ENCODE peak calls at places on chromosomes 4 and X, in six cellular contexts. K, I, C, D, J and H are unnamed samples.

GRCh38 chrX:47581731-47582647 is at the start of gene TIMP1:
- DNase-seq in I (peak), D (peak), K (peak), J (peak), C (peak), H (peak)

GRCh38 chr4:139416073-139416673 is 37.7 kb upstream of the RAB33B start:
- DNase-seq in K (peak), I (peak), D (no peak), C (no peak), J (peak), H (no peak)

GRCh38 chr4:107900067-107900466 is 31.3 kb upstream of the CYP2U1 start:
- DNase-seq in C (no peak), D (no peak), K (no peak), I (no peak), J (no peak), H (no peak)

GRCh38 chr4:79472693-79473552 is 64.9 kb upstream of the GK2 start:
- DNase-seq in J (no peak), C (no peak), K (no peak), D (no peak), I (no peak), H (no peak)

GRCh38 chr4:3630136-3630933 is 98.1 kb upstream of the LRPAP1 start:
- DNase-seq in D (no peak), I (no peak), J (no peak), K (no peak), C (peak), H (no peak)

GRCh38 chr4:125432078-125432477 is 117.3 kb downstream of the FAT4 start:
- DNase-seq in I (no peak), D (no peak), J (no peak), C (no peak), K (peak), H (no peak)

GRCh38 chr4:39900966-39901365 is 76.7 kb downstream of the PDS5A start:
- DNase-seq in D (no peak), K (no peak), C (no peak), I (no peak), J (no peak), H (no peak)

GRCh38 chr4:124459196-124459921 is 253.2 kb downstream of the ANKRD50 start:
- DNase-seq in J (no peak), C (no peak), D (no peak), I (no peak), K (no peak), H (no peak)

GRCh38 chr4:138522366-138522765 is 280.2 kb upstream of the SLC7A11 start:
- DNase-seq in J (no peak), I (no peak), K (peak), D (no peak), C (no peak), H (no peak)

GRCh38 chr4:73673286-73673685 is 53.0 kb upstream of the RASSF6 start:
- DNase-seq in C (no peak), K (no peak), D (no peak), I (no peak), J (no peak), H (no peak)

GRCh38 chrX:47482512-47483309 is at the start of gene ZNF41:
- DNase-seq in C (peak), J (peak), K (peak), D (peak), I (peak), H (peak)

GRCh38 chrX:69029696-69030245 is 135.5 kb downstream of the PJA1 start:
- DNase-seq in D (peak), K (no peak), I (no peak), C (no peak), J (no peak), H (no peak)

GRCh38 chr4:110368409-110368808 is 107.5 kb upstream of the ENPEP start:
- DNase-seq in D (no peak), C (no peak), I (no peak), K (no peak), J (no peak), H (no peak)

GRCh38 chr4:108270466-108271450 is 102.0 kb upstream of the LEF1 start:
- DNase-seq in C (no peak), J (no peak), D (no peak), K (peak), I (no peak), H (no peak)

GRCh38 chr4:173091362-173091761 is 77.2 kb upstream of the GALNT7 start:
- DNase-seq in K (no peak), C (no peak), D (no peak), J (no peak), I (no peak), H (no peak)

GRCh38 chr4:141530627-141531026 is 105.8 kb upstream of the IL15 start:
- DNase-seq in K (no peak), J (no peak), C (no peak), I (no peak), D (no peak), H (no peak)

GRCh38 chrX:140355922-140356321 is 148.9 kb downstream of the SOX3 start:
- DNase-seq in C (no peak), J (no peak), K (no peak), I (no peak), D (no peak), H (no peak)

GRCh38 chrX:50618788-50619558 is 148.3 kb upstream of the DGKK start:
- DNase-seq in C (no peak), J (no peak), K (no peak), D (no peak), I (no peak), H (no peak)
- TF ChIP-seq CTCF in C (no peak), J (no peak), K (no peak), D (no peak), I (no peak), H (no peak)

GRCh38 chr4:5805270-5805669 is 87.6 kb downstream of the CRMP1 start:
- DNase-seq in D (no peak), J (no peak), K (no peak), C (no peak), I (no peak), H (no peak)

GRCh38 chr4:5801696-5802095 is 90.7 kb downstream of the EVC start:
- DNase-seq in K (no peak), J (no peak), D (no peak), C (no peak), I (no peak), H (no peak)

GRCh38 chr4:5802565-5802964 is 90.3 kb downstream of the CRMP1 start:
- DNase-seq in D (no peak), C (no peak), J (no peak), K (no peak), I (no peak), H (no peak)

GRCh38 chr4:5808081-5808741 is 84.7 kb downstream of the CRMP1 start:
- DNase-seq in C (no peak), D (no peak), I (no peak), J (no peak), K (no peak), H (no peak)

GRCh38 chr4:5804656-5805055 is 88.2 kb downstream of the CRMP1 start:
- DNase-seq in D (no peak), J (no peak), I (no peak), K (no peak), C (no peak), H (no peak)
- TF ChIP-seq CTCF in D (no peak), J (no peak), I (no peak), K (peak), C (no peak), H (no peak)

GRCh38 chrX:131843996-131844395 is 179.1 kb upstream of the STK26 start:
- DNase-seq in D (no peak), C (no peak), J (no peak), K (no peak), I (no peak), H (no peak)

GRCh38 chrX:131845771-131846170 is 177.3 kb upstream of the STK26 start:
- DNase-seq in D (no peak), C (no peak), K (no peak), I (no peak), J (no peak), H (no peak)

GRCh38 chrX:131840799-131841495 is 182.2 kb upstream of the STK26 start:
- DNase-seq in C (no peak), D (no peak), I (no peak), K (no peak), J (peak), H (no peak)

GRCh38 chrX:131845201-131845600 is 177.9 kb upstream of the STK26 start:
- DNase-seq in C (no peak), K (no peak), D (no peak), J (no peak), I (no peak), H (no peak)

GRCh38 chrX:131841496-131842410 is 181.3 kb upstream of the STK26 start:
- DNase-seq in C (no peak), K (peak), I (peak), J (peak), D (no peak), H (peak)
- TF ChIP-seq CTCF in C (peak), K (peak), I (peak), J (peak), D (no peak), H (peak)

GRCh38 chr4:101599620-101600019 is 190.9 kb upstream of the BANK1 start:
- DNase-seq in D (no peak), C (no peak), I (no peak), J (no peak), K (peak), H (no peak)

GRCh38 chr4:101600287-101600686 is 190.2 kb upstream of the BANK1 start:
- DNase-seq in I (no peak), K (no peak), C (no peak), J (no peak), D (no peak), H (no peak)

GRCh38 chr4:101596786-101597185 is 193.7 kb upstream of the BANK1 start:
- DNase-seq in D (no peak), J (peak), K (no peak), C (no peak), I (no peak), H (no peak)

GRCh38 chr4:101594588-101594987 is 195.9 kb upstream of the BANK1 start:
- DNase-seq in D (no peak), K (no peak), C (no peak), J (no peak), I (no peak), H (no peak)

GRCh38 chr4:101597204-101597603 is 193.3 kb upstream of the BANK1 start:
- DNase-seq in C (no peak), J (no peak), D (no peak), K (no peak), I (no peak), H (no peak)
- TF ChIP-seq CTCF in C (peak), J (peak), D (no peak), K (peak), I (peak), H (peak)

DNA sequence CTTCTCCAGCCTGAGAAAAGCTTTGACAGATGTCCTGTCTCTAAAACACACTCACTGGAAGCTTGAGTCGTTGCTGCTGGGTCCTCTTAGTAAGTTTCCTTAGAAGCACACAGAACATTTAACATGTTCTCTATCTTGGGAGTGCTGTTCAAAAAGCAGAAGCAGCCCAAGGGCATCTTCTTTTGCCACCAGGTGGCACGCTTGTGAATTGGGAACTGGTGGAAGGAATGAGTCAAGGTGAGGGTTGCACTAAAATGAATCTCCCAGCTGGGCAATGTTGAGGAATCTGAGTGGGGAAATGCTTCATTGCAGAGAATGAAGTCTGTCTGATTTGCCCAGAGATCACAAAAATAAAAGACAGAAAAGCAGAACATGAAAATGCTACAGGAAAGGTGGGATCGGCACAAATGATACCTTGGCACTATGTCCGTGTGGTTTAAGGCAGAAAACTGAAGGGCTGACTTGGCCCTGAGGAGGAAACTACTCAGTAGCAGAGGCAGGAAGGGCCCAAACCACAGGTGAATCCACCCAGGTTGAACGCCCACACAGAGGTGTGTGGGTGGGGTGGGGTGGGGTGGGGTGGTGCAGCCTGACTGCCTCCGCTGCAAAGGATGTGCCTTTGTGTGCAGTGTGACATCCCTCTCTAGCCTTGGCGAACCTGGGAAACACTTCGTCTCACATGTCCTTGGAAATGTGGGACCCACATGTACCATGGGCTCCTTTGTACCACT is 26.0 kb downstream of the KIT start:
- DNase-seq in C (no peak), K (no peak), J (peak), I (no peak), D (no peak), H (no peak)
- TF ChIP-seq CTCF in C (peak), K (peak), J (peak), I (peak), D (no peak), H (no peak)

GRCh38 chrX:41452565-41452964 is 5.4 kb downstream of the NYX start:
- DNase-seq in K (no peak), J (no peak), I (no peak), C (no peak), D (no peak), H (no peak)

GRCh38 chrX:41459714-41460113 is 12.6 kb downstream of the NYX start:
- DNase-seq in D (no peak), I (no peak), J (no peak), C (no peak), K (no peak), H (no peak)

GRCh38 chrX:41452972-41453371 is 5.8 kb downstream of the NYX start:
- DNase-seq in D (no peak), I (no peak), C (no peak), K (peak), J (no peak), H (no peak)

DNA sequence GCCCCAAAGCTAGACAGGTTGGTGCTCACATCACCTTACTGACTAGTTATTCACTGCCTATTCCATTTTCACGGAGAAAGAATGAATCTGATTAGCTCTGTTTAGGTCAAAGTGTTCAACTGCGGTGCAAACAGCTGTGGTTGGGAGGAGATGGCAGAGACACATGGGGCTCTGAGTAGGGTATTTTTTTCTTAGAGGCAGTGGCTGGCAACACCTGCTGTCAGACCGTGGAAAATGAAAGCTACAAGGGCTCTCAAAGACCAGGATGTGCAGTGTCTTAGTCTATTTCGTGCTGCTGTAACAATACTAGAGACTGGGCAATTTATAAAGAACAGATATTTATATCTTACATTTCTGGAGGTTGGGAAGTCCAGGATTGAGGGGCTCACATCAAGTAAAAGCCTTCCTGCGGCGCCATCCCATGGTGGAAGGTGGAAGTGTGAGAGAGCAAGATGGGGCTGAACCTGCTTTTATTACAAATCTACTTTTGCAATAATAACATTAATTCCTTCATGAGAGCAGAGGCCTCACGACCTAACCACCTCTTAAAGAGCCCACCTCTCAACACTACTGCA is 10.6 kb downstream of the NYX start:
- DNase-seq in C (no peak), J (no peak), D (peak), I (no peak), K (no peak), H (no peak)
- TF ChIP-seq CTCF in C (no peak), J (no peak), D (no peak), I (no peak), K (peak), H (no peak)

DNA sequence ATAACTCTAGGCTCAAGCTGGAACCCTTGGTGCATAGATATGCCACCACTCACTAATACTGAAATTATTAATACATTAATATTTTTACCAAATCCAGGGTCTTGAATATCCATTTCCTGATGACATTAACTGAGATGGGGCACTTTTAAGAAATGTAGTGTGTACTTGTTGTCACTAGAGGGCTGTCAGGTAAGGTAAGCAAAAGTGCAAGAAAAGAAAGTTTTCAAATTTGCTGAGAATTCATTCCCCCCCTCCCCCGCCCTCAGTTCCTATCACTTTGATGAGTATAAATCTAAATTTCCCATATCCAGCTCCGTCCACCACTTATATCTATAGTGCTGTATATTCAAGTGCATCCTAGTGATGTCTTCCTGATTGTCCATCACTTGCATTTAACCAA is 20.5 kb upstream of the WDR44 start:
- DNase-seq in I (no peak), J (no peak), D (no peak), C (no peak), K (no peak), H (no peak)
- TF ChIP-seq CTCF in I (peak), J (peak), D (no peak), C (no peak), K (peak), H (no peak)